ENCODE peak calls at places on chromosomes 11 and 22, in five cellular contexts. F is heart left ventricle, Q is colonic mucosa, G is fibroblast of the aortic adventitia, X is right lobe of liver. R is an unnamed sample.

GRCh38 chr11:110951041-110951440 is 238.8 kb upstream of the ARHGAP20 start:
- DNase-seq in F (no peak), Q (no peak), G (no peak), X (no peak), R (no peak)

GRCh38 chr11:19711911-19712280 is 741 bp upstream of the NAV2 start:
- DNase-seq in F (no peak), Q (peak; percentile 45), G (no peak), X (no peak), R (no peak)

GRCh38 chr11:15489281-15489680 is 374.6 kb downstream of the INSC start:
- DNase-seq in F (no peak), Q (no peak), G (no peak), X (no peak), R (no peak)

GRCh38 chr22:33051960-33052839 is 6.0 kb downstream of the SYN3 start:
- DNase-seq in F (no peak), Q (no peak), G (no peak), X (no peak), R (no peak)

GRCh38 chr11:35223429-35223828 is 84.5 kb downstream of the CD44 start:
- DNase-seq in F (peak; percentile 29), Q (no peak), G (peak; percentile 47), X (no peak), R (no peak)

GRCh38 chr22:21829523-21829922 is 37.9 kb downstream of the MAPK1 start:
- DNase-seq in F (no peak), Q (no peak), G (no peak), X (no peak), R (no peak)

GRCh38 chr11:30328676-30329075 is 5.8 kb downstream of the ARL14EP start:
- DNase-seq in F (no peak), Q (no peak), G (peak; percentile 17), X (no peak), R (no peak)

GRCh38 chr11:122703541-122704272 is 48.2 kb downstream of the UBASH3B start:
- DNase-seq in F (no peak), Q (no peak), G (no peak), X (no peak), R (no peak)

GRCh38 chr11:3781423-3781822 is 15.9 kb downstream of the NUP98 start:
- DNase-seq in F (no peak), Q (no peak), G (peak; percentile 38), X (no peak), R (no peak)

GRCh38 chr22:23401111-23401909 is 178.8 kb downstream of the IGLL1 start:
- DNase-seq in F (no peak), Q (no peak), G (peak; percentile 25), X (no peak), R (no peak)

GRCh38 chr22:47067911-47068654 is 305.6 kb downstream of the TBC1D22A start:
- DNase-seq in F (no peak), Q (no peak), G (no peak), X (peak; percentile 35), R (no peak)

GRCh38 chr11:69867076-69868002 is 48.1 kb upstream of the FGF3 start:
- DNase-seq in F (no peak), Q (no peak), G (no peak), X (peak; percentile 96), R (peak; percentile 63)

GRCh38 chr22:50191041-50191740 is 5.5 kb downstream of the TRABD start:
- DNase-seq in F (no peak), Q (peak; percentile 49), G (no peak), X (no peak), R (no peak)

GRCh38 chr11:30698425-30698824 is 112.3 kb upstream of the MPPED2 start:
- DNase-seq in F (no peak), Q (no peak), G (no peak), X (no peak), R (no peak)

GRCh38 chr11:1829039-1829820 is 5.6 kb upstream of the SYT8 start:
- DNase-seq in F (no peak), Q (no peak), G (peak; percentile 35), X (no peak), R (peak; percentile 72)

GRCh38 chr11:6475936-6476335 is 2.2 kb upstream of the TRIM3 start:
- DNase-seq in F (no peak), Q (no peak), G (no peak), X (no peak), R (no peak)

GRCh38 chr11:101912823-101913284 is 2.0 kb upstream of the CEP126 start:
- DNase-seq in F (no peak), Q (no peak), G (peak; percentile 52), X (no peak), R (no peak)

GRCh38 chr11:27440090-27440489 is 32.5 kb downstream of the LGR4 start:
- DNase-seq in F (no peak), Q (no peak), G (no peak), X (no peak), R (no peak)

GRCh38 chr11:57203359-57203758 is 21.6 kb downstream of the LRRC55 start:
- DNase-seq in F (peak; percentile 88), Q (peak; percentile 36), G (peak; percentile 71), X (peak; percentile 67), R (no peak)

GRCh38 chr11:71094296-71095077 is 157.9 kb downstream of the SHANK2 start:
- DNase-seq in F (no peak), Q (no peak), G (no peak), X (no peak), R (no peak)

GRCh38 chr11:2559527-2560311 is 114.9 kb downstream of the KCNQ1 start:
- DNase-seq in F (no peak), Q (no peak), G (no peak), X (no peak), R (no peak)

GRCh38 chr11:72578541-72578940 is 95.7 kb downstream of the PDE2A start:
- DNase-seq in F (no peak), Q (no peak), G (no peak), X (peak; percentile 39), R (no peak)

GRCh38 chr22:44971651-44972362 is 38.0 kb downstream of the PHF21B start:
- DNase-seq in F (no peak), Q (no peak), G (no peak), X (no peak), R (no peak)

GRCh38 chr22:44970291-44970690 is 39.5 kb downstream of the PHF21B start:
- DNase-seq in F (no peak), Q (no peak), G (no peak), X (no peak), R (no peak)

GRCh38 chr22:44969817-44970216 is 40.0 kb downstream of the PHF21B start:
- DNase-seq in F (no peak), Q (no peak), G (no peak), X (no peak), R (no peak)

GRCh38 chr22:44965171-44965570 is 44.6 kb downstream of the PHF21B start:
- DNase-seq in F (no peak), Q (no peak), G (no peak), X (no peak), R (no peak)

GRCh38 chr22:44968736-44969135 is 41.1 kb downstream of the PHF21B start:
- DNase-seq in F (no peak), Q (no peak), G (no peak), X (no peak), R (no peak)
- TF ChIP-seq CTCF in F (no peak), Q (no peak), G (no peak), X (no peak), R (no peak)

GRCh38 chr11:45615182-45615792 is 50.1 kb downstream of the CHST1 start:
- DNase-seq in F (no peak), Q (no peak), G (no peak), X (no peak), R (no peak)

GRCh38 chr11:45617886-45618601 is 47.4 kb downstream of the CHST1 start:
- DNase-seq in F (no peak), Q (no peak), G (no peak), X (no peak), R (no peak)

GRCh38 chr11:45610627-45611026 is 54.8 kb downstream of the CHST1 start:
- DNase-seq in F (no peak), Q (no peak), G (no peak), X (no peak), R (no peak)

GRCh38 chr11:45616802-45617549 is 48.4 kb downstream of the CHST1 start:
- DNase-seq in F (no peak), Q (no peak), G (no peak), X (no peak), R (no peak)

GRCh38 chr11:45614196-45614828 is 51.1 kb downstream of the CHST1 start:
- DNase-seq in F (no peak), Q (no peak), G (no peak), X (no peak), R (no peak)
- TF ChIP-seq CTCF in F (no peak), Q (no peak), G (no peak), X (no peak), R (no peak)

GRCh38 chr22:37501176-37501609 is 15.0 kb upstream of the MFNG start:
- DNase-seq in F (peak; percentile 84), Q (peak; percentile 53), G (no peak), X (peak; percentile 83), R (peak; percentile 30)
- TF ChIP-seq CTCF in F (no peak), Q (no peak), G (no peak), X (no peak), R (no peak)

GRCh38 chr22:17893900-17894299 is 119.6 kb upstream of the BID start:
- DNase-seq in F (no peak), Q (peak; percentile 78), G (no peak), X (peak; percentile 58), R (no peak)

GRCh38 chr22:17888855-17889254 is 114.6 kb upstream of the BID start:
- DNase-seq in F (no peak), Q (no peak), G (no peak), X (no peak), R (no peak)

GRCh38 chr22:17890245-17890671 is 116.0 kb upstream of the BID start:
- DNase-seq in F (no peak), Q (peak; percentile 61), G (peak; percentile 19), X (no peak), R (no peak)

GRCh38 chr22:17890892-17891291 is 116.6 kb upstream of the BID start:
- DNase-seq in F (no peak), Q (no peak), G (no peak), X (no peak), R (no peak)

DNA sequence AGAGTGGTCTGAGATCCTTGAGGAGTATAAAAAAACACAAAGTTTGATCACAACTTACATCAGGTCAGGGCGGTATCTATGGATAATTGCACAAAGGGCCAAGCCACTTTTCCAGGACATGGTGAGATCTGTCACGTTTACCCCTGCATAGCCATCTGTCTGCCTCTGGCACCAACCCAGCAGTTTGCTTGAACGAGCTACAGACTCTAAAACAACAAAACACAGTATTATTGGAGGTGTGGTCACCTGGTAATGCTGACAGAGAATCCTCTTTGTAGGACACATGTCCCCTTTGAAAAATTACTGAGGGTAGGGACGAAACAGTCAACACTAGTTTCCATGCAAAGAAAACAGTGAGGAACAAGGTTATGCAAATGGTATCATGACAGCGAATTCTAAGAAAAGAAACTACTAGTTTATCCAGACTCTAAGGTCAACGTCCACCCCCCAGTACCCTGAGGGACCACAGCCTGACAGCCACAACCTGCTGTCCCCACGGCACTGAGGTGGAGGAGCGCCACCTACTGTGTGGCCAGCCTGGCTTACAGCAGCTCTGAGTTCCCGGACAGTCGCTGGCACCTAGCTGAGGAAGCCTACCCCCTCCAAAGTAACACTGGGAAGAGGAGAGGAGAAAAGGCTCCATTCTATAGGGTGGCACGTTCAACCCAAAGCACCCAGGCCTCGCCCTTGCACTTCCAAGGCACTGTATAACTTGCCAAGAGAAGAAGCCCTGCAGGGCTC is 117.3 kb upstream of the BID start:
- DNase-seq in F (peak; percentile 61), Q (peak; percentile 86), G (no peak), X (peak; percentile 78), R (no peak)
- TF ChIP-seq CTCF in F (peak; percentile 70), Q (peak; percentile 47), G (peak; percentile 12), X (peak; percentile 64), R (no peak)

R was measured in Calu3.